ENCODE peak calls at places on chromosomes 16 and 17, in five cellular contexts. N is H7; G is endothelial cell of umbilical vein; F is activated effector memory CD4-positive, alpha-beta T cell treated with anti-CD3 and anti-CD28 coated beads, Interleukin-2, amount 50 U/mL, for 16 hours; M is COR-L47. X is an unnamed sample.

GRCh38 chr16:64287667-64288521 is 834.0 kb downstream of the CDH11 start:
- DNase-seq in N (no peak), G (no peak), F (no peak), M (no peak), X (no peak)

GRCh38 chr17:3207367-3207766 is at the start of gene OR1A1:
- DNase-seq in N (no peak), G (no peak), F (no peak), M (no peak), X (no peak)

GRCh38 chr16:30850246-30850645 is 43.6 kb downstream of the BCL7C start:
- DNase-seq in N (no peak), G (no peak), F (no peak), M (no peak), X (peak)

GRCh38 chr17:83073389-83074063 is 5.9 kb upstream of the METRNL start:
- DNase-seq in N (no peak), G (no peak), F (no peak), M (no peak), X (peak)

GRCh38 chr16:38941-39892 is 14.2 kb downstream of the POLR3K start:
- DNase-seq in N (peak), G (no peak), F (peak), M (no peak), X (peak)

GRCh38 chr17:47189732-47190621 is 882 bp upstream of the CDC27 start:
- DNase-seq in N (no peak), G (no peak), F (no peak), M (no peak), X (no peak)

GRCh38 chr16:5449901-5450300 is 352.3 kb upstream of the EEF2KMT start:
- DNase-seq in N (no peak), G (no peak), F (no peak), M (no peak), X (no peak)

GRCh38 chr17:9087921-9088320 is 66.6 kb downstream of the NTN1 start:
- DNase-seq in N (no peak), G (no peak), F (peak), M (no peak), X (no peak)

GRCh38 chr17:10151667-10152496 is 46.5 kb downstream of the GAS7 start:
- DNase-seq in N (no peak), G (no peak), F (no peak), M (no peak), X (no peak)

GRCh38 chr17:30905742-30906100 is 317 bp downstream of the TEFM start:
- DNase-seq in N (peak), G (peak), F (peak), M (no peak), X (no peak)

GRCh38 chr16:49575352-49576172 is 202.0 kb downstream of the C16orf78 start:
- DNase-seq in N (peak), G (no peak), F (no peak), M (no peak), X (no peak)

GRCh38 chr17:39235555-39236221 is 9.9 kb upstream of the STAC2 start:
- DNase-seq in N (peak), G (peak), F (peak), M (peak), X (no peak)

GRCh38 chr16:68093816-68094613 is 8.8 kb downstream of the NFATC3 start:
- DNase-seq in N (peak), G (no peak), F (no peak), M (no peak), X (no peak)

GRCh38 chr16:57091990-57092785 is at the start of gene CPNE2:
- DNase-seq in N (peak), G (peak), F (peak), M (peak), X (no peak)

GRCh38 chr17:68301438-68301959 is 10.2 kb downstream of the ARSG start:
- DNase-seq in N (peak), G (no peak), F (no peak), M (peak), X (no peak)

GRCh38 chr17:82397449-82398335 is 20.5 kb upstream of the HEXD start:
- DNase-seq in N (peak), G (no peak), F (no peak), M (no peak), X (no peak)

GRCh38 chr16:12583237-12583897 is 220.3 kb downstream of the CPPED1 start:
- DNase-seq in N (no peak), G (no peak), F (peak), M (no peak), X (no peak)

GRCh38 chr16:85326794-85327181 is 214.5 kb upstream of the CIBAR2 start:
- DNase-seq in N (no peak), G (no peak), F (no peak), M (no peak), X (no peak)